ENCODE peak calls at places on chromosome 21, in seven cellular contexts. M is H1, L is mesendoderm, U is IMR-90, E is neuronal stem cell, H is mesenchymal stem cell, C is trophoblast cell. Q is an unnamed sample.

GRCh38 chr21:31493350-31493880 is 149.4 kb upstream of the TIAM1 start:
- DNase-seq in H (no peak), U (no peak), L (no peak), E (no peak), M (no peak), C (no peak), Q (no peak)

GRCh38 chr21:21199342-21200102 is 201.3 kb downstream of the NCAM2 start:
- DNase-seq in M (no peak), H (no peak), L (no peak), U (no peak), C (no peak), E (no peak), Q (no peak)

GRCh38 chr21:46222436-46223116 is 6.0 kb downstream of the LSS start:
- DNase-seq in U (no peak), C (no peak), L (no peak), H (no peak), M (no peak), E (no peak), Q (no peak)

GRCh38 chr21:32604484-32604883 is 7.7 kb downstream of the CFAP298 start:
- DNase-seq in E (no peak), L (peak), H (no peak), C (no peak), U (no peak), M (peak), Q (peak)

GRCh38 chr21:33011462-33011861 is 14.3 kb upstream of the OLIG2 start:
- DNase-seq in H (peak), C (peak), M (peak), L (no peak), U (peak), E (no peak), Q (no peak)

GRCh38 chr21:33644383-33645074 is 2.2 kb downstream of the ITSN1 start:
- DNase-seq in M (no peak), C (peak), H (peak), E (no peak), L (peak), U (peak), Q (no peak)

GRCh38 chr21:15003463-15004135 is 61.2 kb downstream of the NRIP1 start:
- DNase-seq in C (no peak), H (no peak), L (peak), M (no peak), U (no peak), E (peak), Q (no peak)

GRCh38 chr21:19529031-19529430 is 1125.4 kb upstream of the TMPRSS15 start:
- DNase-seq in E (no peak), U (no peak), H (no peak), C (no peak), L (no peak), M (no peak), Q (no peak)

GRCh38 chr21:46100020-46100419 is 2.1 kb downstream of the COL6A2 start:
- DNase-seq in U (no peak), H (no peak), C (no peak), M (no peak), L (no peak), E (no peak), Q (no peak)

GRCh38 chr21:46542588-46543092 is 62.2 kb downstream of the S100B start:
- DNase-seq in H (no peak), U (no peak), M (no peak), C (no peak), E (no peak), L (no peak), Q (no peak)

GRCh38 chr21:15367061-15367626 is 302.3 kb upstream of the NRIP1 start:
- DNase-seq in L (peak), U (no peak), C (no peak), H (no peak), M (no peak), E (no peak), Q (peak)

GRCh38 chr21:45972716-45973474 is 8.7 kb upstream of the COL6A1 start:
- DNase-seq in E (no peak), M (peak), U (peak), H (peak), L (peak), C (no peak), Q (no peak)

GRCh38 chr21:15355066-15355465 is 290.3 kb upstream of the NRIP1 start:
- DNase-seq in L (no peak), H (no peak), U (no peak), M (no peak), E (no peak), C (no peak), Q (no peak)

GRCh38 chr21:45636921-45637646 is 6.4 kb upstream of the PCBP3 start:
- DNase-seq in L (no peak), H (no peak), C (no peak), M (no peak), U (no peak), E (no peak), Q (no peak)

GRCh38 chr21:8991968-8992621 is 1529.3 kb upstream of the TPTE start:
- DNase-seq in H (no peak), U (no peak), M (no peak), L (no peak), E (no peak), C (no peak), Q (no peak)

GRCh38 chr21:20997633-20998455 is at the start of gene NCAM2:
- DNase-seq in L (peak), M (peak), U (peak), C (peak), H (peak), E (peak), Q (peak)

GRCh38 chr21:18384771-18385170 is 18.8 kb downstream of the TMPRSS15 start:
- DNase-seq in M (no peak), U (no peak), C (no peak), H (peak), E (no peak), L (peak), Q (no peak)

GRCh38 chr21:32483293-32483595 is 70.7 kb downstream of the EVA1C start:
- DNase-seq in C (no peak), U (no peak), L (no peak), H (no peak), M (no peak), E (no peak), Q (no peak)

GRCh38 chr21:33640697-33641338 is 723 bp downstream of the CRYZL1 start:
- DNase-seq in E (no peak), L (peak), U (peak), M (no peak), C (no peak), H (peak), Q (no peak)

GRCh38 chr21:31132574-31133242 is 94.4 kb upstream of the KRTAP19-8 start:
- DNase-seq in C (no peak), E (no peak), L (no peak), M (no peak), H (peak), U (peak), Q (no peak)

GRCh38 chr21:14594967-14595366 is 48.9 kb upstream of the SAMSN1 start:
- DNase-seq in L (no peak), C (no peak), E (no peak), U (no peak), M (no peak), H (no peak), Q (no peak)

GRCh38 chr21:19844334-19844733 is 1153.9 kb upstream of the NCAM2 start:
- DNase-seq in L (no peak), C (no peak), H (no peak), E (no peak), M (no peak), U (no peak), Q (no peak)

GRCh38 chr21:45539796-45540600 is 2.2 kb downstream of the SLC19A1 start:
- DNase-seq in U (no peak), E (no peak), C (no peak), M (peak), H (no peak), L (no peak), Q (peak)

GRCh38 chr21:45179568-45180288 is 105.3 kb downstream of the ADARB1 start:
- DNase-seq in C (no peak), H (no peak), E (no peak), M (no peak), L (no peak), U (no peak), Q (no peak)

GRCh38 chr21:31974454-31974985 is 101.7 kb downstream of the HUNK start:
- DNase-seq in L (peak), H (no peak), C (no peak), M (no peak), E (no peak), U (no peak), Q (peak)

GRCh38 chr21:16587141-16587570 is 857.4 kb downstream of the USP25 start:
- DNase-seq in E (no peak), U (peak), L (peak), M (no peak), H (no peak), C (no peak), Q (peak)

GRCh38 chr21:45880097-45881068 is 101.2 kb upstream of the COL6A1 start:
- DNase-seq in H (peak), E (peak), M (peak), U (peak), L (peak), C (peak), Q (peak)

GRCh38 chr21:15289896-15290841 is 225.4 kb upstream of the NRIP1 start:
- DNase-seq in M (peak), E (peak), H (no peak), U (no peak), C (peak), L (peak), Q (peak)

GRCh38 chr21:22710725-22711124 is 1712.5 kb downstream of the NCAM2 start:
- DNase-seq in U (no peak), H (no peak), E (no peak), L (no peak), M (no peak), C (no peak), Q (no peak)

GRCh38 chr21:29949991-29950390 is 10.2 kb upstream of the GRIK1 start:
- DNase-seq in L (no peak), E (no peak), M (no peak), H (no peak), U (no peak), C (no peak), Q (no peak)

GRCh38 chr21:16280731-16281130 is 550.9 kb downstream of the USP25 start:
- DNase-seq in H (peak), L (no peak), E (no peak), M (no peak), C (no peak), U (no peak), Q (no peak)

GRCh38 chr21:31543191-31543590 is 116.3 kb upstream of the SOD1 start:
- DNase-seq in L (no peak), C (no peak), U (peak), E (no peak), H (peak), M (no peak), Q (no peak)

GRCh38 chr21:45801989-45802388 is 158.5 kb downstream of the PCBP3 start:
- DNase-seq in U (no peak), M (no peak), H (no peak), E (no peak), C (no peak), L (no peak), Q (no peak)

GRCh38 chr21:21345296-21345695 is 347.1 kb downstream of the NCAM2 start:
- DNase-seq in H (no peak), C (no peak), M (no peak), U (no peak), L (no peak), E (no peak), Q (no peak)

GRCh38 chr21:15207231-15207630 is 142.4 kb upstream of the NRIP1 start:
- DNase-seq in L (no peak), C (no peak), M (no peak), U (no peak), E (no peak), H (no peak), Q (no peak)

GRCh38 chr21:32184485-32184884 is 94.4 kb downstream of the MIS18A start:
- DNase-seq in H (no peak), C (no peak), L (peak), M (no peak), U (no peak), E (no peak), Q (peak)

GRCh38 chr21:40793057-40793456 is 53.9 kb downstream of the DSCAM start:
- DNase-seq in H (no peak), C (no peak), E (no peak), M (no peak), L (no peak), U (peak), Q (no peak)

GRCh38 chr21:35548904-35549615 is 500.0 kb upstream of the RUNX1 start:
- DNase-seq in E (no peak), C (no peak), U (no peak), L (no peak), H (peak), M (no peak), Q (no peak)
- H3K4ac ChIP-seq in E (no peak), C (no peak), U (no peak), L (no peak), H (no peak), M (no peak), Q (no peak)

DNA sequence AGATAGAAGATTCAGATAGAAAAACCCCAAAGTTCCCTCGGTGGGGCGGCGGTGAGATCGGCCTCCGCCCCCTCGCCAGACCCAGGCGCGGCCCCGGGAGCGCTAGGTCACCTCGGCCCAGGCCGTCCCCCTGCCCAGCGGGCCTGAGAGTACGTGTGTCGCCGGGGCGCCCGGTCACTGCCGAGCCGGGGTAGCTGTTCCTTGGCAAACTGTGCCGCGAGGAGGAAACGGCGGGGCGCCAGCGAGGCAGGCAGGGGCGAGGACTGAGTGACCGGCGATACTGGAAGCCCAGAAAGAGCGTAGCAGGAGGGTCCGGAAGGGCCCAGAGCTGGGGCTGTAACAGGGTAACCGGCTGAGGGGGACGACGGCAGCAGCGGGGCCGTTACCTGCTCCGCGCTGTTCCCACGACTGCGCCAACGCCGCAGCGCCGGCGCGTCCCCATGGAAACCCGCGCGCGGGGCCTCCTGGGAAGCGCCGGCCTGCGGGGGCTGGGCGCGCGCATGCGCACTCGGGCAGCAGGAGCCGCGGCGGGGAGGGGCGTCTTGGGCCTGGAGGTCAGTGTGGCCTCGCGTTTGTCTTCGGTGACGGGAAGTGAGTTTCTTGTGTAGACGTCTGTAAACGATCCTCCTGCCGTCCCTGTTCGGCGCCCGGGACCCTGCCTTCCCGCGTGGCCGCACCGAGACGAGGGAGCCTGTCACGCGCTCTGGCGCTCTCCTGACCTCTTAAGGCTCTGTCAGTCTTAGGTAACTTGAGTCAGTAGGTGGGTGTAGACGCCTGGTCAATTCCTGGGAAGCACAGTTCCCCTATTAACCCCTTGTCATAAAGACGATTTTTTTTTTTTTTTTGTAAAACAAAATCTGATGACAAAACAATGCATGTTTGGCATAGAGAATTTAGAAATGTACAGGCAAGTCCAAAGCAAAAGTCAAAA is at the start of gene LCA5L:
- DNase-seq in C (peak), H (peak), U (peak), M (peak), L (peak), E (peak), Q (peak)
- H3K4ac ChIP-seq in C (peak), H (peak), U (peak), M (no peak), L (no peak), E (no peak), Q (no peak)

GRCh38 chr21:28267449-28267848 is 725.2 kb downstream of the LTN1 start:
- DNase-seq in U (no peak), C (no peak), L (no peak), H (no peak), M (no peak), E (no peak), Q (no peak)
- H3K4ac ChIP-seq in U (no peak), C (no peak), L (no peak), H (no peak), M (no peak), E (no peak), Q (no peak)

GRCh38 chr21:41952568-41953248 is 1.1 kb downstream of the C2CD2 start:
- DNase-seq in H (peak), L (peak), C (no peak), E (no peak), U (peak), M (no peak), Q (no peak)

GRCh38 chr21:41954654-41955499 is 1.1 kb upstream of the C2CD2 start:
- DNase-seq in L (no peak), C (no peak), E (no peak), U (no peak), M (no peak), H (no peak), Q (no peak)

GRCh38 chr21:41951876-41952567 is 1.8 kb downstream of the C2CD2 start:
- DNase-seq in H (no peak), L (no peak), M (no peak), E (no peak), C (no peak), U (no peak), Q (no peak)

GRCh38 chr21:41953831-41954653 is at the start of gene C2CD2:
- DNase-seq in L (peak), E (peak), M (peak), C (peak), H (peak), U (peak), Q (peak)

GRCh38 chr21:41953249-41953830 is 478 bp downstream of the C2CD2 start:
- DNase-seq in H (peak), C (no peak), E (no peak), M (no peak), L (peak), U (no peak), Q (no peak)
- H3K4ac ChIP-seq in H (peak), C (peak), E (no peak), M (no peak), L (peak), U (peak), Q (no peak)

GRCh38 chr21:43864806-43865470 is at the start of gene AGPAT3:
- DNase-seq in E (no peak), L (no peak), C (no peak), U (no peak), H (no peak), M (no peak), Q (no peak)

GRCh38 chr21:43867332-43867703 is 2.3 kb downstream of the AGPAT3 start:
- DNase-seq in H (no peak), E (no peak), C (no peak), U (no peak), M (no peak), L (no peak), Q (no peak)

GRCh38 chr21:43865471-43866181 is 603 bp downstream of the AGPAT3 start:
- DNase-seq in L (no peak), M (peak), U (peak), H (peak), E (no peak), C (no peak), Q (no peak)

GRCh38 chr21:43866659-43867331 is 1.8 kb downstream of the AGPAT3 start:
- DNase-seq in C (no peak), E (no peak), U (no peak), L (no peak), M (peak), H (peak), Q (no peak)

GRCh38 chr21:43866233-43866632 is 1.2 kb downstream of the AGPAT3 start:
- DNase-seq in H (peak), C (no peak), L (no peak), M (no peak), U (peak), E (no peak), Q (no peak)
- H3K4ac ChIP-seq in H (peak), C (no peak), L (no peak), M (no peak), U (peak), E (no peak), Q (no peak)

GRCh38 chr21:23887709-23888303 is 1719.5 kb downstream of the MRPL39 start:
- DNase-seq in M (no peak), E (no peak), U (no peak), L (no peak), C (no peak), H (no peak), Q (no peak)
- H3K4ac ChIP-seq in M (no peak), E (no peak), U (no peak), L (no peak), C (no peak), H (no peak), Q (no peak)

DNA sequence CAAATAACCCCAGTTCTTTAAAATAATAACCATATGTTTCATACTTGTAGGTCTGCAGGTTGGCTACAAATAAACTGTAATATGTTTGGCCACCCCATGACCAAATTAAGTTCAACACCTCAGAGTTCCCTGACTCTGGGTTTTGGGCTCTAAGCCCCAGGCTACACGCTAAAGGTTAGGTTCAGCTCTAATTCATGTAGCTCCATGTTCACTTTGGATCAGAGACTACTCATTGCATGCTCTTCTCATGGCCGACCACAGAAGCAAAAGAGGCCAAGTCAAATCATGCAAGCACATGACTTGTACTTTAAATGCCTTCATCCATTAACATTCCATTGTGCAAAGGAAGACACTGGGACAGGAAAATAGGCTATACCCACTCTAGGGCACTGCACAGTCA is 66.2 kb downstream of the MRPL39 start:
- DNase-seq in L (no peak), U (no peak), H (no peak), M (no peak), C (no peak), E (no peak), Q (no peak)
- H3K4ac ChIP-seq in L (no peak), U (no peak), H (no peak), M (no peak), C (no peak), E (no peak), Q (no peak)

DNA sequence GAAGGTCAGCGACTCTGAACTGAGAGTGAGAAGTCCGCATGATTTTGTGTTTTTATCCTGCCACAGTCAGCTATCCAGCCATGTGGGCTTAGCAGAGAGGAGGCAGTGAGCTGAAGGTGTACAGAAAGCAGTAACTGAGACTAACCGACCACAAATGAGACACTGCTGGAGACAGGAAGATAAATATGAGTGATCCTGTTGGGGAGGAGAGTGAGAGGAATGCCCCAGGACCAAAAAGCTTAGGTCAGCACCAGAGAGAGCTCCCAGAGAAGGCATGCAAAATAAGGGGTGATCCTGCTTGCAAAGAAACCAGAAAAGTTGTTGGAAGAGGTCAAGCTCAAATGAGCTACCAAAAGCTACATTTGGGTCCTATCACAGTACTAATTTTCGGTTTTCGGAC is 63.7 kb downstream of the HLCS start:
- DNase-seq in U (peak), H (peak), M (no peak), L (no peak), C (no peak), E (no peak), Q (no peak)
- H3K4ac ChIP-seq in U (peak), H (no peak), M (no peak), L (no peak), C (no peak), E (no peak), Q (no peak)

GRCh38 chr21:42341776-42342542 is 8.8 kb downstream of the TFF2 start:
- DNase-seq in H (no peak), E (no peak), L (peak), C (no peak), U (no peak), M (peak), Q (no peak)
- H3K4ac ChIP-seq in H (no peak), E (no peak), L (no peak), C (no peak), U (no peak), M (no peak), Q (no peak)

GRCh38 chr21:42299324-42300044 is 15.7 kb downstream of the TFF3 start:
- DNase-seq in H (no peak), M (no peak), L (no peak), U (no peak), C (no peak), E (no peak), Q (no peak)

GRCh38 chr21:42301371-42302291 is 13.6 kb downstream of the TFF3 start:
- DNase-seq in M (no peak), L (no peak), C (no peak), E (no peak), U (no peak), H (no peak), Q (no peak)

GRCh38 chr21:42298657-42299056 is 16.6 kb downstream of the TFF3 start:
- DNase-seq in E (no peak), U (no peak), L (no peak), C (no peak), H (no peak), M (no peak), Q (no peak)

GRCh38 chr21:42300956-42301355 is 14.3 kb downstream of the TFF3 start:
- DNase-seq in H (no peak), C (no peak), L (no peak), M (no peak), E (no peak), U (no peak), Q (no peak)

GRCh38 chr21:42300045-42300583 is 15.1 kb downstream of the TFF3 start:
- DNase-seq in E (no peak), C (no peak), H (no peak), M (no peak), U (no peak), L (no peak), Q (no peak)
- H3K4ac ChIP-seq in E (no peak), C (no peak), H (no peak), M (no peak), U (no peak), L (no peak), Q (no peak)